ENCODE peak calls at places on chromosomes 1 and 21, in six cellular contexts. M, A, T, C, B and N are unnamed samples.

GRCh38 chr1:204286323-204286714 is 72.5 kb upstream of the GOLT1A start:
- DNase-seq in M (no peak), B (no peak), T (no peak), C (no peak), A (no peak), N (no peak)

GRCh38 chr1:234960722-234961467 is 167.7 kb downstream of the TOMM20 start:
- DNase-seq in M (peak; percentile 69), T (peak; percentile 55), C (peak; percentile 73), A (no peak), B (no peak), N (peak; percentile 83)

GRCh38 chr1:68174173-68175113 is 57.9 kb downstream of the WLS start:
- DNase-seq in M (peak; percentile 96), B (peak; percentile 94), T (peak; percentile 95), C (peak; percentile 98), A (no peak), N (peak; percentile 74)

GRCh38 chr1:3706651-3707297 is 45.5 kb upstream of the CCDC27 start:
- DNase-seq in C (no peak), M (no peak), T (no peak), B (no peak), A (no peak), N (no peak)

GRCh38 chr1:6098303-6099215 is 52.9 kb downstream of the KCNAB2 start:
- DNase-seq in A (no peak), T (peak; percentile 96), C (peak; percentile 65), M (no peak), B (no peak), N (no peak)

GRCh38 chr1:3768811-3769390 is 3.6 kb upstream of the SMIM1 start:
- DNase-seq in A (no peak), T (no peak), B (no peak), C (no peak), M (no peak), N (no peak)

GRCh38 chr1:229046251-229046853 is 224.6 kb upstream of the RAB4A start:
- DNase-seq in T (no peak), A (no peak), B (no peak), M (no peak), C (no peak), N (no peak)

GRCh38 chr1:220491891-220492290 is 36.0 kb upstream of the MARK1 start:
- DNase-seq in B (no peak), T (no peak), C (no peak), M (no peak), A (no peak), N (no peak)

GRCh38 chr1:161962094-161962887 is 61.4 kb downstream of the OLFML2B start:
- DNase-seq in A (peak; percentile 68), B (peak; percentile 56), T (peak; percentile 83), C (peak; percentile 88), M (peak; percentile 55), N (peak; percentile 8)

GRCh38 chr1:54070549-54070915 is 17.1 kb downstream of the TCEANC2 start:
- DNase-seq in C (no peak), A (no peak), B (no peak), T (no peak), M (no peak), N (no peak)
- TF ChIP-seq CTCF in C (no peak), A (no peak), B (no peak), T (no peak), M (no peak), N (no peak)

GRCh38 chr21:44337428-44337827 is 1.8 kb downstream of the CFAP410 start:
- DNase-seq in M (no peak), T (no peak), A (no peak), B (no peak), C (peak; percentile 17), N (no peak)
- TF ChIP-seq CTCF in M (no peak), T (no peak), A (no peak), B (no peak), C (no peak), N (no peak)

GRCh38 chr1:117059678-117060440 is at the start of gene TTF2:
- DNase-seq in C (peak; percentile 97), M (peak; percentile 99), A (peak; percentile 95), B (peak; percentile 92), T (peak; percentile 98), N (peak; percentile 91)
- TF ChIP-seq CTCF in C (peak; percentile 38), M (peak; percentile 25), A (peak; percentile 3), B (peak; percentile 30), T (peak; percentile 16), N (no peak)

GRCh38 chr1:180181048-180181447 is 26.4 kb downstream of the QSOX1 start:
- DNase-seq in T (peak; percentile 27), C (peak; percentile 20), B (no peak), A (no peak), M (no peak), N (no peak)
- TF ChIP-seq CTCF in T (peak; percentile 40), C (peak; percentile 43), B (peak; percentile 43), A (no peak), M (peak; percentile 32), N (peak; percentile 43)

GRCh38 chr1:222657899-222658298 is 40.0 kb downstream of the MIA3 start:
- DNase-seq in B (no peak), A (no peak), M (no peak), C (no peak), T (no peak), N (no peak)

GRCh38 chr1:222652676-222653075 is 34.8 kb downstream of the MIA3 start:
- DNase-seq in T (no peak), A (no peak), M (no peak), B (no peak), C (no peak), N (no peak)

GRCh38 chr1:222653178-222653827 is 35.4 kb downstream of the MIA3 start:
- DNase-seq in C (no peak), B (no peak), A (no peak), T (no peak), M (no peak), N (no peak)

GRCh38 chr1:222654849-222655248 is 37.0 kb downstream of the MIA3 start:
- DNase-seq in B (no peak), T (peak; percentile 49), M (no peak), A (peak; percentile 66), C (peak; percentile 7), N (no peak)
- TF ChIP-seq CTCF in B (no peak), T (peak; percentile 1), M (no peak), A (no peak), C (no peak), N (no peak)

GRCh38 chr1:54375331-54376084 is 30.7 kb downstream of the SSBP3 start:
- DNase-seq in C (no peak), T (no peak), B (no peak), M (no peak), A (no peak), N (no peak)
- TF ChIP-seq CTCF in C (no peak), T (no peak), B (no peak), M (no peak), A (no peak), N (no peak)

DNA sequence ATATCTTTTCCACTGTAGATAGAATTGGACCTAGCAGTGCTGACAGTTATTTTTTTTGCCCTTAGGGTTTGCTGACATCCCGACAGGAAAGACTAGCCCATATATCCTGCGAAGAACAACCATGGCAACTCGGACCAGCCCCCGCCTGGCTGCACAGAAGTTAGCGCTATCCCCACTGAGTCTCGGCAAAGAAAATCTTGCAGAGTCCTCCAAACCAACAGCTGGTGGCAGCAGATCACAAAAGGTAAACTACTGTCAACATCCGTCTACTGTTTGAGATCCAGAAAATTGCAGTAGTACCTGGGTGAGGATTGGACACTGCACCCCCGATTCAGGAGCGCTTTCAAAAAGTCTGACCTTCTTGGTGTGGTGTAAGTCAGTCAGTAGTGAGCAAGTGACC is 55.8 kb downstream of the CENPF start:
- DNase-seq in C (peak; percentile 62), M (peak; percentile 40), A (no peak), T (peak; percentile 52), B (no peak), N (peak; percentile 7)
- TF ChIP-seq CTCF in C (peak; percentile 57), M (peak; percentile 59), A (no peak), T (peak; percentile 39), B (peak; percentile 54), N (no peak)